ENCODE peak calls at places on chromosomes 11 and 22, in ten cellular contexts. X, J, L, N, U, B, R, K, A and H are unnamed samples.
A peak's percentile ranks its signal among the peaks of the same experiment; 100 is the strongest.

GRCh38 chr11:62295504-62295903 is 3.4 kb downstream of the SCGB1D4 start:
- DNase-seq in K (no peak), B (no peak), A (no peak), L (no peak), J (no peak), R (no peak), X (no peak), U (no peak), N (peak; percentile 36), H (peak; percentile 30)

GRCh38 chr11:1437500-1437899 is 47.8 kb downstream of the BRSK2 start:
- DNase-seq in L (no peak), K (no peak), J (no peak), A (no peak), R (no peak), X (no peak), B (no peak), U (no peak), N (peak; percentile 7), H (peak; percentile 42)

GRCh38 chr11:81870066-81870412 is 863.6 kb downstream of the FAM181B start:
- DNase-seq in U (no peak), A (no peak), K (no peak), N (no peak), X (no peak), L (no peak), B (no peak), R (no peak), J (no peak), H (no peak)

GRCh38 chr22:20589614-20590476 is 82.4 kb downstream of the MED15 start:
- DNase-seq in U (no peak), J (no peak), L (no peak), A (no peak), N (no peak), K (no peak), B (no peak), R (no peak), X (no peak), H (no peak)

GRCh38 chr11:95148938-95149337 is 59.3 kb downstream of the ENDOD1 start:
- DNase-seq in J (no peak), K (no peak), L (no peak), X (no peak), N (no peak), A (no peak), U (no peak), R (no peak), B (no peak), H (no peak)

GRCh38 chr11:19659529-19659928 is 53.1 kb upstream of the NAV2 start:
- DNase-seq in A (no peak), N (no peak), J (no peak), R (no peak), L (no peak), U (no peak), K (no peak), B (no peak), X (no peak), H (no peak)

GRCh38 chr11:30342736-30343166 is 19.8 kb downstream of the ARL14EP start:
- DNase-seq in X (no peak), K (no peak), J (no peak), L (no peak), B (no peak), U (no peak), N (no peak), R (no peak), A (no peak), H (no peak)

GRCh38 chr11:134146598-134146997 is 77.2 kb downstream of the NCAPD3 start:
- DNase-seq in L (no peak), J (no peak), K (no peak), X (no peak), U (no peak), N (no peak), B (no peak), R (no peak), A (no peak), H (no peak)

GRCh38 chr11:34065505-34066203 is 14.1 kb downstream of the CAPRIN1 start:
- DNase-seq in K (no peak), A (peak; percentile 19), X (no peak), J (no peak), R (no peak), N (peak; percentile 35), B (no peak), U (no peak), L (no peak), H (peak; percentile 59)

GRCh38 chr22:39634530-39635399 is 64.2 kb downstream of the CACNA1I start:
- DNase-seq in R (peak; percentile 67), J (no peak), N (peak; percentile 87), K (peak; percentile 28), U (no peak), A (no peak), B (no peak), L (no peak), X (no peak), H (peak; percentile 92)

GRCh38 chr11:132187814-132188213 is 817.4 kb downstream of the NTM start:
- DNase-seq in L (no peak), X (no peak), B (no peak), J (no peak), A (no peak), K (no peak), R (no peak), U (no peak), N (peak; percentile 17), H (peak; percentile 75)

GRCh38 chr11:130465259-130465658 is 16.8 kb downstream of the ADAMTS15 start:
- DNase-seq in L (no peak), B (no peak), X (no peak), K (no peak), U (no peak), A (no peak), J (no peak), N (peak; percentile 74), R (no peak), H (peak; percentile 27)

GRCh38 chr11:87347441-87347840 is 309.7 kb downstream of the TMEM135 start:
- DNase-seq in A (no peak), J (no peak), N (no peak), K (no peak), X (no peak), R (no peak), B (no peak), L (no peak), U (no peak), H (no peak)

GRCh38 chr11:92852946-92853345 is 116.5 kb upstream of the MTNR1B start:
- DNase-seq in L (no peak), B (no peak), A (no peak), N (no peak), U (no peak), K (no peak), X (no peak), J (no peak), R (no peak), H (no peak)

GRCh38 chr11:22666700-22667439 is 459 bp downstream of the GAS2 start:
- DNase-seq in L (no peak), A (no peak), U (no peak), R (peak; percentile 6), J (no peak), N (peak; percentile 27), K (no peak), B (no peak), X (no peak), H (no peak)

GRCh38 chr11:73236879-73237278 is 18.8 kb downstream of the P2RY2 start:
- DNase-seq in U (no peak), A (peak; percentile 10), R (no peak), J (peak; percentile 41), B (peak; percentile 69), K (no peak), X (no peak), L (no peak), N (no peak), H (peak; percentile 18)

GRCh38 chr11:57379732-57380131 is 1.2 kb downstream of the PRG3 start:
- DNase-seq in R (no peak), A (no peak), N (peak; percentile 37), X (no peak), B (no peak), L (no peak), J (no peak), U (no peak), K (no peak), H (peak; percentile 24)

GRCh38 chr11:125373426-125374391 is 122.4 kb downstream of the FEZ1 start:
- DNase-seq in A (no peak), K (no peak), R (no peak), L (no peak), U (no peak), J (no peak), B (no peak), X (no peak), N (no peak), H (peak; percentile 44)

GRCh38 chr11:34619062-34619516 is 1.8 kb upstream of the EHF start:
- DNase-seq in K (no peak), U (no peak), X (no peak), N (no peak), A (no peak), B (no peak), R (no peak), L (no peak), J (no peak), H (no peak)